ENCODE peak calls at places on chromosomes 7 and 10, in four cellular contexts. I, B, T and R are unnamed samples.

GRCh38 chr10:131802991-131803390 is 97.8 kb upstream of the PPP2R2D start:
- DNase-seq in I (no peak), B (no peak), T (no peak), R (no peak)

GRCh38 chr10:61795147-61795546 is 106.4 kb upstream of the ARID5B start:
- DNase-seq in I (no peak), B (no peak), T (no peak), R (no peak)

GRCh38 chr7:81719865-81720264 is 50.0 kb downstream of the HGF start:
- DNase-seq in I (no peak), B (no peak), T (no peak), R (no peak)

GRCh38 chr7:22718200-22718711 is 8.7 kb upstream of the IL6 start:
- DNase-seq in I (peak; percentile 72), B (peak; percentile 89), T (peak; percentile 81), R (no peak)

GRCh38 chr10:1120761-1121160 is 64.6 kb downstream of the WDR37 start:
- DNase-seq in I (no peak), B (no peak), T (no peak), R (no peak)

GRCh38 chr7:148699024-148699771 is 495 bp downstream of the CUL1 start:
- DNase-seq in I (no peak), B (peak; percentile 34), T (peak; percentile 16), R (no peak)

GRCh38 chr7:2728309-2729042 is 40.5 kb downstream of the AMZ1 start:
- DNase-seq in I (no peak), B (no peak), T (no peak), R (no peak)

GRCh38 chr10:52542891-52543290 is 228.8 kb downstream of the DKK1 start:
- DNase-seq in I (peak; percentile 6), B (peak; percentile 23), T (peak; percentile 47), R (no peak)

GRCh38 chr10:61847640-61848039 is 53.9 kb upstream of the ARID5B start:
- DNase-seq in I (no peak), B (peak; percentile 53), T (no peak), R (no peak)

GRCh38 chr10:33134011-33134751 is 176.2 kb upstream of the ITGB1 start:
- DNase-seq in I (peak; percentile 93), B (peak; percentile 100), T (peak; percentile 100), R (peak; percentile 49)

GRCh38 chr10:28266449-28267224 is 36.2 kb downstream of the MPP7 start:
- DNase-seq in I (no peak), B (no peak), T (no peak), R (no peak)

GRCh38 chr10:125159932-125160855 is at the start of gene CTBP2:
- DNase-seq in I (no peak), B (peak; percentile 20), T (no peak), R (no peak)

GRCh38 chr7:101200862-101201599 is at the start of gene MOGAT3:
- DNase-seq in I (no peak), B (no peak), T (no peak), R (no peak)

GRCh38 chr10:21173433-21173963 is 276.4 kb upstream of the NEBL start:
- DNase-seq in I (no peak), B (no peak), T (no peak), R (no peak)

GRCh38 chr7:113062499-113062898 is 24.1 kb downstream of the GPR85 start:
- DNase-seq in I (no peak), B (no peak), T (no peak), R (no peak)

GRCh38 chr10:49409755-49410154 is 13.9 kb upstream of the DRGX start:
- DNase-seq in I (no peak), B (no peak), T (no peak), R (no peak)

GRCh38 chr10:31822150-31822549 is 106.5 kb downstream of the ARHGAP12 start:
- DNase-seq in I (no peak), B (no peak), T (no peak), R (no peak)

GRCh38 chr7:73892003-73892975 is 31.3 kb downstream of the TMEM270 start:
- DNase-seq in I (no peak), B (peak; percentile 12), T (peak; percentile 71), R (no peak)

GRCh38 chr10:104056619-104057273 is 28.9 kb downstream of the COL17A1 start:
- DNase-seq in I (no peak), B (no peak), T (no peak), R (no peak)

GRCh38 chr7:70698219-70698832 is 433.6 kb upstream of the GALNT17 start:
- DNase-seq in I (peak; percentile 54), B (peak; percentile 44), T (peak; percentile 79), R (peak; percentile 71)

GRCh38 chr7:92898798-92899197 is 62.4 kb upstream of the CDK6 start:
- DNase-seq in I (no peak), B (no peak), T (no peak), R (no peak)

GRCh38 chr7:47526466-47526865 is 55.4 kb downstream of the TNS3 start:
- DNase-seq in I (no peak), B (no peak), T (no peak), R (no peak)

GRCh38 chr7:1623810-1624209 is 46.3 kb upstream of the ELFN1 start:
- DNase-seq in I (no peak), B (no peak), T (no peak), R (no peak)

GRCh38 chr7:134865001-134865845 is 85.8 kb downstream of the CALD1 start:
- DNase-seq in I (no peak), B (no peak), T (peak; percentile 9), R (no peak)

GRCh38 chr10:102813734-102814455 is 23.3 kb downstream of the CYP17A1 start:
- DNase-seq in I (no peak), B (no peak), T (no peak), R (no peak)

GRCh38 chr10:43209651-43210141 is 57.2 kb downstream of the RASGEF1A start:
- DNase-seq in I (no peak), B (no peak), T (no peak), R (no peak)

GRCh38 chr10:109992485-109992884 is 15.3 kb upstream of the ADD3 start:
- DNase-seq in I (no peak), B (no peak), T (no peak), R (no peak)

GRCh38 chr10:25758041-25758457 is 176.0 kb upstream of the MYO3A start:
- DNase-seq in I (no peak), B (peak; percentile 24), T (peak; percentile 50), R (peak; percentile 29)

GRCh38 chr10:26727005-26727404 is 29.5 kb downstream of the PDSS1 start:
- DNase-seq in I (no peak), B (no peak), T (no peak), R (no peak)

GRCh38 chr10:73585223-73585784 is 5.8 kb downstream of the USP54 start:
- DNase-seq in I (no peak), B (peak; percentile 11), T (no peak), R (no peak)

GRCh38 chr7:117550625-117551024 is 70.8 kb downstream of the CFTR start:
- DNase-seq in I (no peak), B (no peak), T (no peak), R (no peak)

GRCh38 chr7:100589341-100589935 is 3.3 kb downstream of the FBXO24 start:
- DNase-seq in I (no peak), B (no peak), T (no peak), R (no peak)

GRCh38 chr7:129160161-129160911 is 15.8 kb downstream of the TSPAN33 start:
- DNase-seq in I (no peak), B (no peak), T (no peak), R (no peak)

GRCh38 chr10:104707602-104708160 is 66.6 kb downstream of the SORCS3 start:
- DNase-seq in I (no peak), B (no peak), T (no peak), R (no peak)

GRCh38 chr10:31318854-31319601 is at the start of gene ZEB1:
- DNase-seq in I (peak; percentile 89), B (peak; percentile 83), T (peak; percentile 85), R (peak; percentile 69)

GRCh38 chr10:5522913-5523560 is 1.7 kb upstream of the CALML3 start:
- DNase-seq in I (no peak), B (no peak), T (no peak), R (no peak)

GRCh38 chr10:90775351-90776028 is 82.3 kb downstream of the HTR7 start:
- DNase-seq in I (no peak), B (peak; percentile 80), T (no peak), R (peak; percentile 58)

GRCh38 chr7:28103984-28104628 is 76.5 kb downstream of the JAZF1 start:
- DNase-seq in I (peak; percentile 17), B (peak; percentile 23), T (peak; percentile 63), R (no peak)

GRCh38 chr7:22320416-22320815 is 36.5 kb downstream of the RAPGEF5 start:
- DNase-seq in I (no peak), B (no peak), T (peak; percentile 29), R (no peak)